ENCODE peak calls at places on chromosomes 6 and 20, in five cellular contexts. J, Z, K, I and M are unnamed samples.

GRCh38 chr6:155510879-155511278 is 55.2 kb upstream of the NOX3 start:
- DNase-seq in Z (no peak), K (no peak), J (no peak), I (peak), M (peak)

GRCh38 chr6:125871365-125871764 is 80.6 kb downstream of the NCOA7 start:
- DNase-seq in J (no peak), Z (no peak), I (no peak), K (no peak), M (no peak)

GRCh38 chr6:168915855-168916254 is 337.8 kb downstream of the THBS2 start:
- DNase-seq in Z (no peak), J (no peak), I (no peak), K (no peak), M (no peak)

GRCh38 chr6:39923394-39923793 is 10.9 kb downstream of the MOCS1 start:
- DNase-seq in Z (no peak), I (no peak), J (peak), K (no peak), M (no peak)

GRCh38 chr20:45592574-45593189 is 13.6 kb upstream of the WFDC8 start:
- DNase-seq in K (peak), Z (peak), I (peak), J (peak), M (peak)

GRCh38 chr20:10501377-10501776 is 66.3 kb downstream of the SLX4IP start:
- DNase-seq in I (no peak), J (no peak), K (no peak), Z (no peak), M (no peak)

GRCh38 chr6:106085984-106086832 is at the start of gene PRDM1:
- DNase-seq in K (peak), Z (peak), I (peak), J (peak), M (peak)

GRCh38 chr6:958531-958930 is 265.6 kb upstream of the EXOC2 start:
- DNase-seq in I (no peak), Z (peak), K (no peak), J (no peak), M (no peak)

GRCh38 chr20:63023071-63023835 is 16.5 kb upstream of the BHLHE23 start:
- DNase-seq in K (no peak), J (no peak), Z (no peak), I (no peak), M (no peak)

GRCh38 chr6:48560408-48560807 is 449.4 kb upstream of the PTCHD4 start:
- DNase-seq in Z (peak), J (no peak), K (no peak), I (no peak), M (no peak)

GRCh38 chr6:47743744-47744143 is 38.1 kb upstream of the OPN5 start:
- DNase-seq in Z (no peak), I (no peak), J (no peak), K (no peak), M (no peak)

GRCh38 chr20:25077610-25078169 is 4.3 kb downstream of the VSX1 start:
- DNase-seq in J (no peak), K (no peak), Z (no peak), I (no peak), M (no peak)

GRCh38 chr6:169227116-169227515 is 26.5 kb downstream of the THBS2 start:
- DNase-seq in J (no peak), K (no peak), I (no peak), Z (no peak), M (no peak)

GRCh38 chr20:1907586-1907985 is 12.4 kb downstream of the SIRPA start:
- DNase-seq in J (no peak), K (no peak), I (no peak), Z (peak), M (no peak)